ENCODE peak calls at places on chromosomes 4 and X, in eight cellular contexts. V, H, Z, B, J, X, N and T are unnamed samples.

GRCh38 chr4:122758033-122758432 is 25.5 kb downstream of the BBS12 start:
- DNase-seq in V (no peak), H (peak), Z (no peak), B (no peak), J (no peak), X (peak), N (no peak), T (no peak)

GRCh38 chr4:52234539-52235174 is 183.6 kb downstream of the SPATA18 start:
- DNase-seq in V (no peak), H (peak), Z (no peak), B (peak), J (no peak), X (peak), N (no peak), T (no peak)

GRCh38 chrX:103831803-103832544 is at the start of gene RAB9B:
- DNase-seq in V (peak), H (peak), Z (peak), B (no peak), J (no peak), X (peak), N (no peak), T (no peak)

GRCh38 chrX:56793533-56794320 is 64.7 kb downstream of the NBDY start:
- DNase-seq in V (peak), H (no peak), Z (no peak), B (no peak), J (no peak), X (peak), N (no peak), T (no peak)

GRCh38 chr4:143338313-143338712 is 1.6 kb downstream of the GAB1 start:
- DNase-seq in V (no peak), H (no peak), Z (no peak), B (no peak), J (no peak), X (no peak), N (no peak), T (no peak)

GRCh38 chr4:158079661-158080060 is 93.2 kb downstream of the GASK1B start:
- DNase-seq in V (no peak), H (no peak), Z (no peak), B (no peak), J (no peak), X (peak), N (no peak), T (no peak)

GRCh38 chrX:129665916-129666644 is 11.3 kb upstream of the APLN start:
- DNase-seq in V (peak), H (no peak), Z (no peak), B (peak), J (no peak), X (peak), N (no peak), T (peak)

GRCh38 chr4:61740950-61741638 is 541.0 kb downstream of the ADGRL3 start:
- DNase-seq in V (no peak), H (peak), Z (no peak), B (no peak), J (no peak), X (no peak), N (no peak), T (no peak)

GRCh38 chr4:148007789-148008188 is 275.9 kb downstream of the ARHGAP10 start:
- DNase-seq in V (no peak), H (no peak), Z (no peak), B (no peak), J (peak), X (no peak), N (no peak), T (no peak)

GRCh38 chr4:176185068-176185467 is 10.3 kb downstream of the SPATA4 start:
- DNase-seq in V (no peak), H (no peak), Z (no peak), B (peak), J (no peak), X (peak), N (no peak), T (no peak)

GRCh38 chrX:139563251-139563650 is 32.7 kb downstream of the F9 start:
- DNase-seq in V (no peak), H (no peak), Z (no peak), B (no peak), J (no peak), X (peak), N (no peak), T (no peak)

GRCh38 chr4:23097251-23097650 is 404.5 kb downstream of the GBA3 start:
- DNase-seq in V (no peak), H (no peak), Z (no peak), B (no peak), J (no peak), X (peak), N (no peak), T (no peak)

GRCh38 chr4:184387351-184387750 is 87.0 kb downstream of the IRF2 start:
- DNase-seq in V (no peak), H (no peak), Z (no peak), B (no peak), J (no peak), X (no peak), N (no peak), T (no peak)

GRCh38 chr4:126850286-126850685 is 782.5 kb upstream of the INTU start:
- DNase-seq in V (no peak), H (no peak), Z (no peak), B (peak), J (no peak), X (peak), N (no peak), T (no peak)

GRCh38 chr4:118338981-118339765 is 13.6 kb downstream of the PRSS12 start:
- DNase-seq in V (no peak), H (no peak), Z (no peak), B (peak), J (no peak), X (peak), N (no peak), T (no peak)

GRCh38 chr4:54745031-54745770 is 87.4 kb downstream of the KIT start:
- DNase-seq in V (no peak), H (no peak), Z (no peak), B (no peak), J (no peak), X (peak), N (no peak), T (no peak)

GRCh38 chr4:11585506-11585905 is 156.8 kb upstream of the HS3ST1 start:
- DNase-seq in V (no peak), H (peak), Z (no peak), B (no peak), J (no peak), X (peak), N (no peak), T (no peak)

GRCh38 chr4:189202869-189203271 is 737.8 kb upstream of the FRG1 start:
- DNase-seq in V (no peak), H (no peak), Z (no peak), B (no peak), J (no peak), X (peak), N (no peak), T (no peak)

GRCh38 chrX:42746606-42747005 is 31.4 kb downstream of the PPP1R2C start:
- DNase-seq in V (no peak), H (no peak), Z (no peak), B (peak), J (no peak), X (peak), N (no peak), T (no peak)

GRCh38 chrX:17595456-17596035 is 141.7 kb upstream of the SCML1 start:
- DNase-seq in V (no peak), H (no peak), Z (no peak), B (peak), J (no peak), X (peak), N (no peak), T (no peak)

GRCh38 chrX:103330601-103331397 is 760 bp downstream of the TCEAL7 start:
- DNase-seq in V (no peak), H (no peak), Z (no peak), B (no peak), J (no peak), X (no peak), N (no peak), T (no peak)

GRCh38 chr4:76703676-76704075 is 194.3 kb downstream of the SOWAHB start:
- DNase-seq in V (no peak), H (no peak), Z (no peak), B (no peak), J (no peak), X (no peak), N (no peak), T (no peak)

GRCh38 chr4:66575024-66575696 is 904.9 kb upstream of the EPHA5 start:
- DNase-seq in V (no peak), H (no peak), Z (no peak), B (peak), J (no peak), X (peak), N (no peak), T (no peak)

GRCh38 chr4:110532901-110533589 is 57.1 kb downstream of the ENPEP start:
- DNase-seq in V (no peak), H (no peak), Z (no peak), B (peak), J (no peak), X (peak), N (no peak), T (no peak)

GRCh38 chr4:172323288-172323687 is 510.1 kb downstream of the GALNTL6 start:
- DNase-seq in V (no peak), H (no peak), Z (no peak), B (no peak), J (no peak), X (no peak), N (no peak), T (no peak)

GRCh38 chr4:122576261-122577188 is 44.3 kb downstream of the IL21 start:
- DNase-seq in V (no peak), H (peak), Z (no peak), B (peak), J (no peak), X (peak), N (no peak), T (no peak)

GRCh38 chr4:73674451-73674919 is 54.2 kb upstream of the RASSF6 start:
- DNase-seq in V (no peak), H (no peak), Z (no peak), B (peak), J (no peak), X (no peak), N (no peak), T (no peak)